ENCODE peak calls at places on chromosomes 16 and 17, in five cellular contexts. O is HepG2, Z is H1, G is K562, R is GM12878. U is an unnamed sample.

GRCh38 chr17:57408064-57408811 is 151.9 kb downstream of the MSI2 start:
- DNase-seq in O (peak; percentile 86), Z (no peak), G (no peak), R (peak; percentile 46), U (no peak)

GRCh38 chr17:50909765-50910661 is 43.9 kb upstream of the TOB1 start:
- DNase-seq in O (peak; percentile 63), Z (no peak), G (no peak), R (no peak), U (no peak)

GRCh38 chr17:50627782-50628601 is 6.7 kb upstream of the ABCC3 start:
- DNase-seq in O (peak; percentile 81), Z (no peak), G (no peak), R (no peak), U (peak; percentile 79)

GRCh38 chr16:66927012-66927436 is 1.7 kb upstream of the RRAD start:
- DNase-seq in O (peak; percentile 68), Z (no peak), G (no peak), R (no peak), U (no peak)

GRCh38 chr17:28982191-28982793 is 23.5 kb downstream of the SEZ6 start:
- DNase-seq in O (peak; percentile 18), Z (no peak), G (no peak), R (peak; percentile 64), U (no peak)

GRCh38 chr16:19366384-19366783 is 51.3 kb upstream of the TMC5 start:
- DNase-seq in O (no peak), Z (no peak), G (no peak), R (no peak), U (no peak)

GRCh38 chr17:20095366-20096080 is 86.4 kb downstream of the SPECC1 start:
- DNase-seq in O (peak; percentile 43), Z (peak; percentile 21), G (peak; percentile 18), R (no peak), U (peak; percentile 80)

GRCh38 chr16:1300664-1301476 is 8.6 kb upstream of the UBE2I start:
- DNase-seq in O (peak; percentile 55), Z (no peak), G (peak; percentile 87), R (no peak), U (peak; percentile 91)

GRCh38 chr17:34613064-34614019 is 34.0 kb downstream of the TMEM132E start:
- DNase-seq in O (no peak), Z (no peak), G (peak; percentile 45), R (no peak), U (peak; percentile 77)

GRCh38 chr16:84508502-84508901 is 4.0 kb upstream of the MEAK7 start:
- DNase-seq in O (no peak), Z (no peak), G (no peak), R (no peak), U (no peak)

GRCh38 chr16:64184156-64184555 is 937.7 kb downstream of the CDH11 start:
- DNase-seq in O (no peak), Z (no peak), G (no peak), R (no peak), U (no peak)

GRCh38 chr16:79970551-79971236 is 370.2 kb upstream of the MAF start:
- DNase-seq in O (no peak), Z (no peak), G (peak; percentile 64), R (no peak), U (no peak)

GRCh38 chr17:64410750-64411490 is 20.3 kb upstream of the PECAM1 start:
- DNase-seq in O (no peak), Z (no peak), G (no peak), R (no peak), U (no peak)

GRCh38 chr17:45016823-45017222 is 34.6 kb downstream of the DCAKD start:
- DNase-seq in O (peak; percentile 39), Z (no peak), G (no peak), R (no peak), U (no peak)

GRCh38 chr17:82200743-82201497 is 11.7 kb downstream of the CCDC57 start:
- DNase-seq in O (no peak), Z (no peak), G (peak; percentile 71), R (no peak), U (peak; percentile 25)

GRCh38 chr16:11105038-11105903 is 150.7 kb downstream of the SOCS1 start:
- DNase-seq in O (peak; percentile 90), Z (no peak), G (peak; percentile 89), R (peak; percentile 86), U (peak; percentile 40)

GRCh38 chr17:41551370-41551769 is 20.5 kb downstream of the KRT9 start:
- DNase-seq in O (no peak), Z (no peak), G (no peak), R (no peak), U (no peak)

GRCh38 chr16:49788936-49789335 is 67.0 kb downstream of the ZNF423 start:
- DNase-seq in O (no peak), Z (no peak), G (no peak), R (no peak), U (no peak)

GRCh38 chr16:68898026-68898425 is 54.7 kb downstream of the TANGO6 start:
- DNase-seq in O (no peak), Z (no peak), G (no peak), R (no peak), U (peak; percentile 39)

GRCh38 chr16:50614956-50615727 is 66.0 kb downstream of the SNX20 start:
- DNase-seq in O (no peak), Z (no peak), G (no peak), R (no peak), U (no peak)

GRCh38 chr17:5361426-5361825 is 58.0 kb downstream of the NUP88 start:
- DNase-seq in O (no peak), Z (no peak), G (no peak), R (no peak), U (no peak)

GRCh38 chr16:2025251-2025650 is 1.5 kb upstream of the NHERF2 start:
- DNase-seq in O (no peak), Z (no peak), G (no peak), R (no peak), U (no peak)

GRCh38 chr17:27354491-27355081 is 60.7 kb downstream of the WSB1 start:
- DNase-seq in O (peak; percentile 46), Z (no peak), G (no peak), R (no peak), U (no peak)
- TF ChIP-seq SIN3A in O (no peak), Z (no peak), G (no peak), R (no peak), U (no peak)

GRCh38 chr16:88711750-88712340 is 5.5 kb downstream of the CTU2 start:
- DNase-seq in O (no peak), Z (no peak), G (no peak), R (no peak), U (no peak)
- TF ChIP-seq USF2 in O (no peak), Z (no peak), G (no peak), R (no peak), U (no peak)

GRCh38 chr17:77245162-77245926 is 104.6 kb downstream of the SEC14L1 start:
- DNase-seq in O (no peak), Z (no peak), G (no peak), R (peak; percentile 60), U (no peak)

GRCh38 chr17:77247609-77248008 is 106.8 kb downstream of the SEC14L1 start:
- DNase-seq in O (no peak), Z (no peak), G (no peak), R (no peak), U (no peak)

GRCh38 chr17:77247048-77247541 is 106.3 kb downstream of the SEC14L1 start:
- DNase-seq in O (peak; percentile 67), Z (peak; percentile 51), G (peak; percentile 89), R (no peak), U (peak; percentile 98)

GRCh38 chr17:77248216-77249054 is 107.7 kb downstream of the SEC14L1 start:
- DNase-seq in O (no peak), Z (no peak), G (no peak), R (no peak), U (no peak)

GRCh38 chr17:77246110-77247047 is 105.6 kb downstream of the SEC14L1 start:
- DNase-seq in O (no peak), Z (no peak), G (no peak), R (no peak), U (no peak)
- TF ChIP-seq SIN3A in O (no peak), Z (no peak), G (no peak), R (no peak), U (no peak)

GRCh38 chr17:39051001-39051605 is 83.9 kb upstream of the FBXO47 start:
- DNase-seq in O (no peak), Z (no peak), G (no peak), R (no peak), U (no peak)
- TF ChIP-seq USF2 in O (no peak), Z (no peak), G (no peak), R (no peak), U (no peak)